ENCODE peak calls at places on chromosomes 7 and 10, in five cellular contexts. S is GM13976, M is progenitor cell of endocrine pancreas, P is H9, Q is RWPE1. O is an unnamed sample.

GRCh38 chr7:4072161-4072925 is 609.8 kb upstream of the FOXK1 start:
- DNase-seq in S (no peak), M (no peak), P (no peak), Q (no peak), O (peak)

GRCh38 chr10:36280396-36280795 is 638.3 kb upstream of the FZD8 start:
- DNase-seq in S (no peak), M (no peak), P (no peak), Q (no peak), O (no peak)

GRCh38 chr7:155188821-155189599 is 108.7 kb upstream of the INSIG1 start:
- DNase-seq in S (no peak), M (no peak), P (no peak), Q (peak), O (no peak)

GRCh38 chr7:150399861-150400778 is 21.0 kb downstream of the ZNF775 start:
- DNase-seq in S (no peak), M (no peak), P (peak), Q (peak), O (peak)

GRCh38 chr10:132804785-132805426 is 19.0 kb upstream of the NKX6-2 start:
- DNase-seq in S (no peak), M (no peak), P (no peak), Q (no peak), O (no peak)

GRCh38 chr7:2645274-2645868 is 13.6 kb downstream of the TTYH3 start:
- DNase-seq in S (peak), M (no peak), P (peak), Q (no peak), O (peak)

GRCh38 chr7:119377-120163 is 72.8 kb upstream of the FAM20C start:
- DNase-seq in S (no peak), M (no peak), P (no peak), Q (no peak), O (no peak)

GRCh38 chr7:925601-926000 is 28.9 kb downstream of the ADAP1 start:
- DNase-seq in S (no peak), M (no peak), P (no peak), Q (no peak), O (no peak)

GRCh38 chr7:3289996-3290395 is 11.1 kb upstream of the SDK1 start:
- DNase-seq in S (no peak), M (no peak), P (no peak), Q (no peak), O (peak)

GRCh38 chr7:43394441-43395130 is 188.3 kb upstream of the STK17A start:
- DNase-seq in S (no peak), M (no peak), P (no peak), Q (peak), O (no peak)

GRCh38 chr10:30467939-30468338 is 34.0 kb downstream of the MAP3K8 start:
- DNase-seq in S (peak), M (no peak), P (no peak), Q (no peak), O (no peak)

GRCh38 chr10:31118561-31118960 is 86.9 kb upstream of the ZNF438 start:
- DNase-seq in S (no peak), M (no peak), P (no peak), Q (no peak), O (no peak)

GRCh38 chr10:109920011-109920410 is 3.3 kb downstream of the XPNPEP1 start:
- DNase-seq in S (no peak), M (no peak), P (no peak), Q (no peak), O (no peak)

GRCh38 chr7:95687759-95688343 is 84.5 kb upstream of the DYNC1I1 start:
- DNase-seq in S (no peak), M (no peak), P (no peak), Q (no peak), O (peak)

GRCh38 chr7:133568544-133568943 is 315.7 kb downstream of the EXOC4 start:
- DNase-seq in S (no peak), M (no peak), P (no peak), Q (no peak), O (no peak)

GRCh38 chr7:128200376-128200775 is 40.7 kb upstream of the LEP start:
- DNase-seq in S (no peak), M (no peak), P (peak), Q (no peak), O (no peak)

GRCh38 chr10:123485577-123485976 is 180.6 kb upstream of the GPR26 start:
- DNase-seq in S (no peak), M (no peak), P (no peak), Q (no peak), O (no peak)

GRCh38 chr10:107546239-107546638 is 381.7 kb upstream of the SORCS1 start:
- DNase-seq in S (no peak), M (no peak), P (no peak), Q (peak), O (no peak)

GRCh38 chr7:39890411-39890810 is 59.6 kb upstream of the CDK13 start:
- DNase-seq in S (no peak), M (no peak), P (no peak), Q (no peak), O (no peak)

DNA sequence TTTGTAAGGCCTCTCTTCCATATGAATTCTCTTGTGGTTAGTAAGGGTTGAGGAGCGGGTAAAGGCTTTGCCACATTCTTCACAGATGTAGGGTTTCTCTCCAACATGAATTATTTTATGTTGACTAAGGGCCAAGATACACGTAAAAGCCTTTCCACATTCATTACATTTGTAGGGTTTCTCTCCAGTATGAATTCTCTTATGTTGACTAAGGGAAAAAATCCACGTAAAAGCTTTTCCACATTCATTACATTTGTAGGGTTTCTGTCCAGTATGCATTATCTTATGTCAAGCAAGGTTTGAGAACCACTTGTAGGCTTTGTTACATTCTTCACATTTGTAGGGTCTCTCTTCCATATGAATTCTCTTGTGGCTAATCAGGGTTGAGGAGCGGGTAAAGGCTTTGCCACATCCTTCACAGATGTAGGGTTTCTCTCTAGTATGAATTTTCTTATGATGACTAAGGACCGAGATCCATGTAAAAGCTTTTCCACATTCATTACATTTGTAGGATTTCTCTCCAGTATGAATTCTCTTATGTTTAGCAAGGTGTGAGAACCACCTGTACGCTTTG is 493.0 kb downstream of the ZNF479 start:
- DNase-seq in S (no peak), M (no peak), P (no peak), Q (no peak), O (no peak)
- TF ChIP-seq CTCF in S (no peak), M (no peak), P (no peak), Q (no peak), O (no peak)

DNA sequence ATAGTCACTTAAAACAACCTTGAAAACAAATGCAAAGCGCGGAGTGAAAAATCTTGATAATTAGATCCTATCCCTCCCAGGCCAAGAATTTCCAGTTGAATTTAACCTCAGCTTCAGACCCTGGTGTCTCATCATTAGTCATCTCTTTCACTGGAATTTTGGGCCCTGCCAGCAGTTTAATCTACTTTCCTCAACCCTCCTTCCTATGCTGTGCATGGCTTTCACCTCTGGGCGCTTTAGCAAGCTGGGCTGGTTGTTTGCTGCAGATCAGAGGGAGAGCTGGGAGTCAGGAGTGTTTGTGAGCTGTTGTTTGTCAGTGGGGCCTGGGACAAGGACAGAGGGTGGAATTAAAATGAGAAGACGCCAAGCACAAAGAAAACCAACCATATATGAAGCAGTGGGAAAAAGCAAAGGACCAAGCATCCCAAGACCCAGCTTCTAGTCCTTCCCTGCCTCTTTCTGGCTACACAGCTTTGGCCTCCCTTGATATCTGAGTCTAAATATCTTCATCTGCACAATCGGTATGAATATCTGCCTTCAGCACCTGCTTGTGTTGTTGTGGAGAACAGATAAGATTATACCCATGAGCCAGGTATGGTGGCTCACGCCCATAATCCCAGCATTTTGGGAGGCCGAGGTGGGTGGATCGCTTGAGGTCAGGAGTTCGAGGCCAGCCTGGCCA is 13.5 kb downstream of the MYOF start:
- DNase-seq in S (no peak), M (no peak), P (no peak), Q (peak), O (no peak)
- TF ChIP-seq CTCF in S (no peak), M (no peak), P (no peak), Q (no peak), O (no peak)

GRCh38 chr10:25758041-25758457 is 176.0 kb upstream of the MYO3A start:
- DNase-seq in S (peak), M (no peak), P (peak), Q (no peak), O (peak)
- TF ChIP-seq CTCF in S (peak), M (peak), P (peak), Q (peak), O (peak)

DNA sequence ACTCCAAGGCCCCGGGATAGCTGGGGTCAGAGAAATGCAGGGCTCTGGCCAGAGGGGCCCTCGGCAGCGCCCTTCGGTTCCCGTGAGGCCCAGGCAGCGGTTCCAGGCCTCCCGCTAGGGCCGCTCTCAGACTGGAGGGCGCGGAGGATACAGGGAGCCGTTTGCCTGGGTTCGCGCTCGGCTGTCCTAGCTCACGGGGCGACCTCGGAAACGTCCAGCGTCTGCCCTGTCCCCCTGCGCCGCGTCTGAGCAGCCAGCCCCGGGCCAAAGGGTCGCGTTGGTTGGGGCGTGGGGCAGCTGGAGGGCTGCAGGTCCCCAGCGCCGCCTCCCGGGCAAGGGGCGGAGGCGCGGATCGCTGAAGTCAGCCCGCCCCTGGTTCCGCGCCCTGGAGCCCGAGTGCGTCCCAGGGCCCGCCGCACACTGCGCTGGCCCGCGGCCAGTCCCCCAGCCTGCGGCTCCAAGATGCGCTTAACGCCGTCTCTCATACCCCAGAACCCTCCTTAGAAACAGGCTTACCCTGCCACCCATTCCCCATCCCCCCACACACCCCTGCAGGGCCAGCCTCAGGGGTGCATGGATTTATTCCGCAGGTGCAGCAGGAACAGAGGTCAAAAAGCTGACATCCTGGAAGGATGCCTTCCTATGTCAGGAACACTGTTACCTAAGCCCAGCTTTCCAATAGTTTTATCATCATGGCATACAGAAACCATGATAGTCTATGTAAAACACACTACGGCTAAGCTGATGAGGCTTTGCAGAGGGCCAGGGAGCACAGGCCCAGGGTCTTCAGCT is 22.1 kb upstream of the OPN4 start:
- DNase-seq in S (no peak), M (peak), P (peak), Q (no peak), O (peak)
- TF ChIP-seq CTCF in S (no peak), M (peak), P (peak), Q (no peak), O (peak)

GRCh38 chr10:61933857-61934559 is 32.5 kb downstream of the ARID5B start:
- DNase-seq in S (no peak), M (no peak), P (no peak), Q (no peak), O (no peak)

GRCh38 chr10:61937631-61938284 is 36.3 kb downstream of the ARID5B start:
- DNase-seq in S (peak), M (no peak), P (no peak), Q (peak), O (no peak)

GRCh38 chr10:61931620-61932332 is 30.3 kb downstream of the ARID5B start:
- DNase-seq in S (no peak), M (no peak), P (no peak), Q (peak), O (no peak)

GRCh38 chr10:61936770-61937169 is 35.3 kb downstream of the ARID5B start:
- DNase-seq in S (no peak), M (no peak), P (no peak), Q (no peak), O (no peak)

GRCh38 chr10:61935085-61935484 is 33.6 kb downstream of the ARID5B start:
- DNase-seq in S (no peak), M (no peak), P (no peak), Q (no peak), O (no peak)
- TF ChIP-seq CTCF in S (no peak), M (no peak), P (no peak), Q (no peak), O (no peak)

DNA sequence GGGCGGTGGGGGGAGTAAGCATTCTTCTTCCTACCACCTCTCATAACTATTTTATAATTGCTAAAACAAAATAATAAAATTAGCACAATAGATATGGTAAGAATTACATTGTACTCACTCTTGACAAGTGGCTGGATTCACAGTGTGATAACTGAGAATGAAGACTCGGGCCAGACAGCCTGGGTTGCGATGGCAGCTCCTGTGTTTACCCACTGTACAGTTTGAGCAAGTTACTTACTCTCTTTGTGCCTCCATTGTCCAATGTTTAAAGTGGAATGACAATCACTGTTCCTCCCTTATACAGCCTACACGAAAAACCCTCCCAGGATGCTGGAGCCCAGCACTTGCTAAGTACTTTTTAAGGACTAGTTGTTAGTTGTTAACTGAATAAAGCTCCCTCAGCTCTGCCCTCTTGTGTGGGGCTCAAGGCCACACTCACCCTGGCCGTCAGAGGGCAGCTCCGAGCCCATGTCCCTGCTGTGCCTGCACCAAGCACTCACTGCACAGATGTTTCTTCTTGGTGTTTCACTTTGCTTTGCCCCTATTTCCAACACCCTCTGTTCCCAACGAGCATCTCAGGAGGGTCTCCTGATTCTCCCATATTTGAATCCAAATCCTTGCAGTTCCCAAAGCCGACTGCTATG is 56.4 kb upstream of the NPS start:
- DNase-seq in S (no peak), M (no peak), P (peak), Q (no peak), O (peak)
- TF ChIP-seq CTCF in S (no peak), M (peak), P (peak), Q (no peak), O (peak)

DNA sequence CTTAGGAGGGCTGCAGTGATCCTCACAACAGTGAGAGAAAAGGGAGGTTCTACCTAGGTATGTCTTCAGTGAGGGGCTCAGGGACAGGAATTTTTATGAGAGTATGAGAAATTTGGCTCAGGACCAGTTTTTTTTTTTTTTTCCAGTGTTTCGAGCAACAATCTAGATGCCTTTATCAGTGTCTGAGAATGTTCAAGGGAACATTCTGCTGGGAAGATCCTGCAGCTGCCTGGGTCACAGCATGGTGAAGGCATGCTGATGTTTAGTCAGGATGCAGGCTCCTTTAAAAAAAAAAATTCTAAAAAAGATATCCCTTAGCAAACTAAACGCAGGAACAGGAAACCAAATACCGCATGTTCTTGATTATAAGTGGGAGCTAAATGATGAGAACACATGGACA is 31.0 kb downstream of the SBDS start:
- DNase-seq in S (no peak), M (no peak), P (no peak), Q (no peak), O (no peak)
- TF ChIP-seq CTCF in S (no peak), M (no peak), P (no peak), Q (no peak), O (no peak)

GRCh38 chr7:47719675-47720074 is 137.8 kb upstream of the TNS3 start:
- DNase-seq in S (no peak), M (no peak), P (no peak), Q (no peak), O (no peak)
- TF ChIP-seq CTCF in S (no peak), M (no peak), P (no peak), Q (no peak), O (no peak)

GRCh38 chr10:64271983-64272382 is 750.8 kb downstream of the REEP3 start:
- DNase-seq in S (no peak), M (no peak), P (no peak), Q (no peak), O (peak)
- TF ChIP-seq CTCF in S (no peak), M (no peak), P (peak), Q (no peak), O (peak)

O was measured in endodermal cell.